ENCODE peak calls at places on chromosomes 3 and 15, in six cellular contexts. B is T1000, D is mesothelial cell of epicardium, K is GM03348, G is hypothalamus, E is NCI-H774. P is an unnamed sample.

GRCh38 chr15:69703495-69704187 is 251.0 kb downstream of the RPLP1 start:
- DNase-seq in B (no peak), D (no peak), K (no peak), G (no peak), E (no peak), P (no peak)

GRCh38 chr15:69298354-69298696 is 387 bp upstream of the PAQR5 start:
- DNase-seq in D (no peak), K (no peak), E (no peak), G (no peak), B (no peak), P (no peak)

GRCh38 chr15:91967935-91968605 is 114.6 kb downstream of the SLCO3A1 start:
- DNase-seq in B (no peak), K (no peak), D (no peak), E (no peak), G (no peak), P (no peak)

GRCh38 chr15:93071469-93071891 is 17.5 kb downstream of the RGMA start:
- DNase-seq in B (no peak), D (no peak), E (no peak), G (no peak), K (no peak), P (no peak)

GRCh38 chr15:55267401-55268053 is 22.1 kb downstream of the RAB27A start:
- DNase-seq in E (no peak), G (no peak), D (no peak), B (no peak), K (no peak), P (no peak)

GRCh38 chr3:127377801-127378442 is 90.1 kb upstream of the PRR20G start:
- DNase-seq in K (no peak), D (no peak), B (no peak), G (no peak), E (no peak), P (peak; percentile 42)

GRCh38 chr3:129971368-129972052 is 3.0 kb upstream of the TRH start:
- DNase-seq in E (no peak), D (no peak), G (no peak), B (no peak), K (no peak), P (no peak)

GRCh38 chr15:58546635-58547627 is 115.1 kb downstream of the LIPC start:
- DNase-seq in K (peak; percentile 86), D (no peak), B (peak; percentile 74), E (no peak), G (no peak), P (no peak)

GRCh38 chr15:57640935-57641682 is 49.4 kb downstream of the MYZAP start:
- DNase-seq in K (peak; percentile 63), G (no peak), B (no peak), D (no peak), E (no peak), P (no peak)

GRCh38 chr15:65339926-65340325 is 35.4 kb downstream of the RNU5B-1 start:
- DNase-seq in K (no peak), B (no peak), E (no peak), D (no peak), G (no peak), P (no peak)